ENCODE peak calls at places on chromosome 5, in six cellular contexts. V is CD8-positive, alpha-beta T cell; F is nephron progenitor cell; Y is left lung; X is sciatic nerve; R is HEK293T. J is an unnamed sample.
A peak's percentile ranks its signal among the peaks of the same experiment; 100 is the strongest.

GRCh38 chr5:80216753-80217596 is 38.9 kb downstream of the SERINC5 start:
- DNase-seq in F (no peak), V (no peak), R (no peak), Y (no peak), X (no peak), J (no peak)

GRCh38 chr5:159508344-159508743 is 178.1 kb upstream of the IL12B start:
- DNase-seq in V (no peak), R (no peak), Y (no peak), F (no peak), X (no peak), J (no peak)

GRCh38 chr5:33441241-33441844 is 578 bp downstream of the TARS1 start:
- DNase-seq in R (peak; percentile 9), V (peak; percentile 53), F (peak; percentile 18), X (no peak), Y (no peak), J (peak; percentile 78)

GRCh38 chr5:158843305-158843704 is 256.4 kb downstream of the EBF1 start:
- DNase-seq in R (no peak), V (no peak), X (no peak), Y (peak; percentile 37), F (no peak), J (no peak)

GRCh38 chr5:61371474-61371873 is 39.4 kb downstream of the ZSWIM6 start:
- DNase-seq in F (no peak), R (no peak), X (no peak), V (no peak), Y (no peak), J (no peak)

GRCh38 chr5:124262443-124262842 is 484.0 kb downstream of the ZNF608 start:
- DNase-seq in R (no peak), F (no peak), V (no peak), Y (no peak), X (no peak), J (no peak)

GRCh38 chr5:92962752-92963151 is 618.3 kb downstream of the NR2F1-AS1 start:
- DNase-seq in Y (no peak), X (no peak), F (no peak), V (no peak), R (no peak), J (no peak)

GRCh38 chr5:4533457-4534105 is 606.5 kb upstream of the ADAMTS16 start:
- DNase-seq in X (no peak), V (no peak), R (no peak), Y (no peak), F (no peak), J (no peak)

GRCh38 chr5:72065751-72066255 is 41.5 kb upstream of the MAP1B start:
- DNase-seq in Y (no peak), F (peak; percentile 67), V (no peak), X (no peak), R (peak; percentile 20), J (no peak)

GRCh38 chr5:31569065-31569464 is 37.0 kb downstream of the C5orf22 start:
- DNase-seq in Y (no peak), V (no peak), X (no peak), F (no peak), R (no peak), J (no peak)

GRCh38 chr5:84274585-84275468 is 109.9 kb downstream of the EDIL3 start:
- DNase-seq in Y (no peak), R (peak; percentile 23), X (peak; percentile 65), V (no peak), F (peak; percentile 47), J (no peak)

GRCh38 chr5:149223081-149223848 is 48.4 kb upstream of the AFAP1L1 start:
- DNase-seq in X (no peak), R (no peak), Y (no peak), V (no peak), F (no peak), J (no peak)

J was measured in kidney glomerular epithelial cell.